ENCODE peak calls at places on chromosomes 3 and 15, in seven cellular contexts. R is GM20000, S is heart left ventricle, N is activated B cell treated with CpG ODN at 0.5 μM for 24 hours, X is GM10248, C is nephron progenitor cell, J is astrocyte of the cerebellum. E is an unnamed sample.

GRCh38 chr3:32865364-32865763 is 47.6 kb downstream of the TRIM71 start:
- DNase-seq in R (no peak), S (no peak), N (no peak), X (no peak), C (no peak), J (no peak), E (no peak)

GRCh38 chr3:197117107-197117506 is 87.5 kb upstream of the MELTF start:
- DNase-seq in R (no peak), S (no peak), N (no peak), X (no peak), C (no peak), J (no peak), E (no peak)

GRCh38 chr3:46934067-46934466 is 42.5 kb downstream of the CCDC12 start:
- DNase-seq in R (no peak), S (no peak), N (no peak), X (no peak), C (no peak), J (no peak), E (no peak)

GRCh38 chr3:124781706-124782376 is 51.6 kb downstream of the UMPS start:
- DNase-seq in R (no peak), S (no peak), N (no peak), X (no peak), C (no peak), J (no peak), E (no peak)

GRCh38 chr15:67542462-67543347 is at the start of gene MAP2K5:
- DNase-seq in R (peak; percentile 90), S (peak; percentile 90), N (peak; percentile 76), X (peak; percentile 85), C (peak; percentile 83), J (no peak), E (peak; percentile 75)

GRCh38 chr3:155093261-155093660 is 13.1 kb downstream of the MME start:
- DNase-seq in R (no peak), S (no peak), N (no peak), X (no peak), C (no peak), J (no peak), E (no peak)

GRCh38 chr15:68553994-68554715 is 24.6 kb upstream of the CORO2B start:
- DNase-seq in R (peak; percentile 60), S (peak; percentile 67), N (peak; percentile 37), X (peak; percentile 63), C (peak; percentile 89), J (peak; percentile 49), E (peak; percentile 37)

GRCh38 chr3:29152379-29152778 is 128.5 kb upstream of the RBMS3 start:
- DNase-seq in R (no peak), S (no peak), N (no peak), X (no peak), C (no peak), J (no peak), E (no peak)

GRCh38 chr15:65450556-65450955 is 27.8 kb upstream of the IGDCC4 start:
- DNase-seq in R (no peak), S (no peak), N (no peak), X (no peak), C (no peak), J (no peak), E (no peak)

GRCh38 chr15:100113351-100114075 is 228.3 kb downstream of the ADAMTS17 start:
- DNase-seq in R (no peak), S (peak; percentile 45), N (no peak), X (no peak), C (no peak), J (no peak), E (no peak)

DNA sequence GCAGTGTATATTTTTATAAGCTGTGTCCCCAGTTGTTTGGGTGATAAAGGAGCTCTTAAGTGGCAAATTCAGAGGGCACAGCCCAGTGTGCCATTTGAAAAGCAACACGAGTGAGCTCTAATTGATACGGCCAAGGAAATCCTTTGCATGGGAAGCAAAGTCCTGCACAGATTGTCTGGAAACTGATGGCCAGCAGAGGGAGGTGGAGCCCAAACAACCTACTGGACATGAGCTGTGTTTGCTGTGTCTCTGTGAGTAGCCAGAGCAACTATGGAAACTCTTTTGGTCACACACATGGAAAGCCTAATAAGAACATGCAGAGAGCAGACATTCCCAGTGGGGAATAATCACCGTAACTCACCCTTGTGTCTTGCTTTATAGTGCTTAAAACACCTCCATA is 24.4 kb downstream of the ONECUT1 start:
- DNase-seq in R (no peak), S (no peak), N (no peak), X (no peak), C (peak; percentile 15), J (no peak), E (no peak)
- TF ChIP-seq CTCF in R (no peak), S (no peak), N (no peak), X (no peak), C (no peak), J (peak; percentile 42), E (no peak)

DNA sequence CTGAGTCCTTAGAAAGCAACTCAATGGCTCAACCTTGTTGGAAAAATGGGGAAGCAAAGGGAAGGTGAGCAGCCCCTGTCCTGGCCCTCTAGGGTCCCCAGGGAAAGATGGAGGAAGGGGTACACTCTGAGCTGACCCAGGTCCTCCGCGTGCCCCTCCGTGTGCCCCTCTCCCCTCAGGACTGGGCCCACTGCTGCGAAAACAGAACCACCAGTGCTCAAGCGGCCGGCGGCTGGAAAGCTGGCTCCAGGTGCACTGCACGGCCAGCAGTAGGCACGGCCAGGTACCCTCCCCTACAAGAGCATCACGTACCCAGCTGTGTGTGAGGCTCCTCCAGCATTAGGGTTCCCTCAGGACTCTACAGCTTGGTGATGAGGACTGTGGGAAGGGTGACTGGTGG is 26.3 kb downstream of the RAB43 start:
- DNase-seq in R (no peak), S (no peak), N (no peak), X (no peak), C (no peak), J (no peak), E (no peak)
- TF ChIP-seq CTCF in R (no peak), S (no peak), N (no peak), X (no peak), C (no peak), J (no peak), E (no peak)

DNA sequence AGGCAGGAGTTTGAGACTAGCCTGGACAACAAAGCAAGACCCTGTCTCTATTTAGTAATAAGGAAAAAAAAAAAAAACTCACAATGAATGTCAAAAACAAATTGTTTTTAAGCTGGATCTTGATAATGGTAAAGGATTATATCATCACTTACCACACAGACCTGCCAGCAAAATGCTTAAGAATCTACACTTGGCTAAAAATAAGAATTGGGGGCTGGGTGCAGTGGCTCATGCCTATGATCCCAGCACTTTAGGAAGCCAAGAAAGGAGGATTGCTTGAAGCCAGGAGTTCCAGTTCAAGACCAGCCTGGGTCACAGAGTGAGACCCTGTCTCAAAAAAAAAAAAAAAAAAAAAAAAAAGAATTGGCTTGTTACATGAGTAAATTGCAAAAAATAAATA is 31.0 kb downstream of the ACAP2 start:
- DNase-seq in R (no peak), S (no peak), N (no peak), X (no peak), C (no peak), J (no peak), E (no peak)
- TF ChIP-seq CTCF in R (no peak), S (no peak), N (no peak), X (no peak), C (no peak), J (no peak), E (no peak)

GRCh38 chr3:127964053-127964452 is 49.0 kb downstream of the KBTBD12 start:
- DNase-seq in R (no peak), S (no peak), N (no peak), X (no peak), C (no peak), J (no peak), E (no peak)

GRCh38 chr3:127970966-127971592 is 56.0 kb downstream of the KBTBD12 start:
- DNase-seq in R (peak; percentile 59), S (no peak), N (no peak), X (peak; percentile 56), C (peak; percentile 29), J (peak; percentile 46), E (no peak)

GRCh38 chr3:127962937-127963336 is 47.9 kb downstream of the KBTBD12 start:
- DNase-seq in R (no peak), S (no peak), N (no peak), X (no peak), C (no peak), J (no peak), E (no peak)

GRCh38 chr3:127964816-127965215 is 49.8 kb downstream of the KBTBD12 start:
- DNase-seq in R (no peak), S (no peak), N (no peak), X (no peak), C (no peak), J (no peak), E (no peak)

GRCh38 chr3:127967296-127967695 is 52.3 kb downstream of the KBTBD12 start:
- DNase-seq in R (no peak), S (no peak), N (no peak), X (no peak), C (no peak), J (peak; percentile 92), E (no peak)
- TF ChIP-seq CTCF in R (no peak), S (no peak), N (no peak), X (no peak), C (no peak), J (no peak), E (no peak)

GRCh38 chr15:29126821-29127461 is 142.7 kb downstream of the NSMCE3 start:
- DNase-seq in R (no peak), S (no peak), N (no peak), X (no peak), C (no peak), J (no peak), E (no peak)
- TF ChIP-seq CTCF in R (no peak), S (no peak), N (no peak), X (no peak), C (peak; percentile 22), J (peak; percentile 21), E (no peak)

DNA sequence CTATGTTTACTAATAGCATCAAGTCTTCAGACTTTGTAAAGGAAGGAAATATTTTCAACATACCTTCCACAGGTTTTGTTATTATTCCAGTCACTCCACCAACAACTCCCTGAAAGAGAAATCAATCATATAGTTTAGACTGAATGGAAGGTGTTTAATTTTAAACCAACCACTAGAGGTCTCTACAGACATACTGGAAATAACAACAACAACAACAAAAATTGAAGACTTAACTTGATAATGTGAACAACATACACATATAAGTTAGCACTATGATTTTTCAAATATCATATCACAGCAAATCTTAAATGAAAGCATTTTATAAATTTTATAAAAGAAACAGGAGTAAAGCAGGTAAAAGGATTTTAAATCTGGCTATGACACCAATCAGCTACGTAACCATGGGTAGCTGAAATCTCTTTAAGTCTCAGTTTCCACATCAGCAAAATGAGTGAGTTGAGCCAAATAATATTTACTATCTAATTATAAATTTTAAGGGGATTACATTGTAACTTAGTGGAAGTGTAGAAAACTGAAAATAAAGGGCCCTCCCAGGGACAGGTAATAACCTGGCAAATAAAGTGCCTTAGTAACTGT is 188.2 kb downstream of the VPS13C start:
- DNase-seq in R (peak; percentile 8), S (no peak), N (no peak), X (peak; percentile 17), C (no peak), J (no peak), E (no peak)
- TF ChIP-seq CTCF in R (no peak), S (peak; percentile 45), N (peak; percentile 72), X (peak; percentile 25), C (peak; percentile 63), J (peak; percentile 29), E (peak; percentile 62)